ENCODE peak calls at places on chromosomes 2 and 18, in five cellular contexts. One of them, this sample, is unnamed.

GRCh38 chr2:176493221-176493825 is 224.1 kb downstream of the MTX2 start:
- DNase-seq in ELR: no peak
- DNase-seq in KBM-7: no peak
- DNase-seq in left ventricle myocardium superior: peak; percentile 30
- DNase-seq in stimulated activated CD4-positive, alpha-beta T cell treated with anti-CD3 and anti-CD28 coated beads, Interleukin-2, amount 100 ng/mL, for 48 hours: no peak
- DNase-seq in this sample: no peak

GRCh38 chr2:28406276-28407096 is 13.8 kb downstream of the FOSL2 start:
- DNase-seq in ELR: peak; percentile 89
- DNase-seq in KBM-7: peak; percentile 38
- DNase-seq in left ventricle myocardium superior: peak; percentile 57
- DNase-seq in stimulated activated CD4-positive, alpha-beta T cell treated with anti-CD3 and anti-CD28 coated beads, Interleukin-2, amount 100 ng/mL, for 48 hours: peak; percentile 44
- DNase-seq in this sample: peak; percentile 82

GRCh38 chr2:32264422-32265149 is at the start of gene NLRC4:
- DNase-seq in ELR: no peak
- DNase-seq in KBM-7: peak; percentile 87
- DNase-seq in left ventricle myocardium superior: no peak
- DNase-seq in stimulated activated CD4-positive, alpha-beta T cell treated with anti-CD3 and anti-CD28 coated beads, Interleukin-2, amount 100 ng/mL, for 48 hours: no peak
- DNase-seq in this sample: peak; percentile 79

GRCh38 chr18:11145413-11146191 is 3.8 kb downstream of the PIEZO2 start:
- DNase-seq in ELR: no peak
- DNase-seq in KBM-7: no peak
- DNase-seq in left ventricle myocardium superior: no peak
- DNase-seq in stimulated activated CD4-positive, alpha-beta T cell treated with anti-CD3 and anti-CD28 coated beads, Interleukin-2, amount 100 ng/mL, for 48 hours: no peak
- DNase-seq in this sample: no peak

GRCh38 chr18:79629606-79630005 is 50.0 kb upstream of the CTDP1 start:
- DNase-seq in ELR: no peak
- DNase-seq in KBM-7: no peak
- DNase-seq in left ventricle myocardium superior: no peak
- DNase-seq in stimulated activated CD4-positive, alpha-beta T cell treated with anti-CD3 and anti-CD28 coated beads, Interleukin-2, amount 100 ng/mL, for 48 hours: no peak
- DNase-seq in this sample: no peak

GRCh38 chr2:102005989-102006885 is 14.5 kb downstream of the IL1R2 start:
- DNase-seq in ELR: peak; percentile 79
- DNase-seq in KBM-7: peak; percentile 55
- DNase-seq in left ventricle myocardium superior: no peak
- DNase-seq in stimulated activated CD4-positive, alpha-beta T cell treated with anti-CD3 and anti-CD28 coated beads, Interleukin-2, amount 100 ng/mL, for 48 hours: peak; percentile 30
- DNase-seq in this sample: peak; percentile 56

GRCh38 chr2:102803897-102804217 is 42.0 kb downstream of the TMEM182 start:
- DNase-seq in ELR: no peak
- DNase-seq in KBM-7: no peak
- DNase-seq in left ventricle myocardium superior: peak; percentile 29
- DNase-seq in stimulated activated CD4-positive, alpha-beta T cell treated with anti-CD3 and anti-CD28 coated beads, Interleukin-2, amount 100 ng/mL, for 48 hours: no peak
- DNase-seq in this sample: no peak

GRCh38 chr2:220887880-220888279 is 684.2 kb downstream of the EPHA4 start:
- DNase-seq in ELR: no peak
- DNase-seq in KBM-7: no peak
- DNase-seq in left ventricle myocardium superior: no peak
- DNase-seq in stimulated activated CD4-positive, alpha-beta T cell treated with anti-CD3 and anti-CD28 coated beads, Interleukin-2, amount 100 ng/mL, for 48 hours: no peak
- DNase-seq in this sample: no peak

GRCh38 chr18:13420969-13421686 is 202.6 kb downstream of the LDLRAD4 start:
- DNase-seq in ELR: no peak
- DNase-seq in KBM-7: no peak
- DNase-seq in left ventricle myocardium superior: no peak
- DNase-seq in stimulated activated CD4-positive, alpha-beta T cell treated with anti-CD3 and anti-CD28 coated beads, Interleukin-2, amount 100 ng/mL, for 48 hours: no peak
- DNase-seq in this sample: no peak

GRCh38 chr2:46296840-46297545 is at the start of gene EPAS1:
- DNase-seq in ELR: peak; percentile 89
- DNase-seq in KBM-7: peak; percentile 85
- DNase-seq in left ventricle myocardium superior: peak; percentile 98
- DNase-seq in stimulated activated CD4-positive, alpha-beta T cell treated with anti-CD3 and anti-CD28 coated beads, Interleukin-2, amount 100 ng/mL, for 48 hours: peak; percentile 68
- DNase-seq in this sample: peak; percentile 53

GRCh38 chr2:100875516-100876230 is 55.7 kb downstream of the NPAS2 start:
- DNase-seq in ELR: no peak
- DNase-seq in KBM-7: no peak
- DNase-seq in left ventricle myocardium superior: no peak
- DNase-seq in stimulated activated CD4-positive, alpha-beta T cell treated with anti-CD3 and anti-CD28 coated beads, Interleukin-2, amount 100 ng/mL, for 48 hours: no peak
- DNase-seq in this sample: no peak

GRCh38 chr18:78978336-78979057 is 1.1 kb upstream of the SALL3 start:
- DNase-seq in ELR: no peak
- DNase-seq in KBM-7: no peak
- DNase-seq in left ventricle myocardium superior: no peak
- DNase-seq in stimulated activated CD4-positive, alpha-beta T cell treated with anti-CD3 and anti-CD28 coated beads, Interleukin-2, amount 100 ng/mL, for 48 hours: no peak
- DNase-seq in this sample: no peak

GRCh38 chr2:30790879-30791278 is 16.4 kb downstream of the CAPN13 start:
- DNase-seq in ELR: no peak
- DNase-seq in KBM-7: no peak
- DNase-seq in left ventricle myocardium superior: no peak
- DNase-seq in stimulated activated CD4-positive, alpha-beta T cell treated with anti-CD3 and anti-CD28 coated beads, Interleukin-2, amount 100 ng/mL, for 48 hours: no peak
- DNase-seq in this sample: no peak

GRCh38 chr18:44973282-44973681 is 292.6 kb downstream of the SETBP1 start:
- DNase-seq in ELR: no peak
- DNase-seq in KBM-7: no peak
- DNase-seq in left ventricle myocardium superior: no peak
- DNase-seq in stimulated activated CD4-positive, alpha-beta T cell treated with anti-CD3 and anti-CD28 coated beads, Interleukin-2, amount 100 ng/mL, for 48 hours: no peak
- DNase-seq in this sample: no peak

GRCh38 chr2:171703574-171704347 is 16.5 kb downstream of the DYNC1I2 start:
- DNase-seq in ELR: peak; percentile 62
- DNase-seq in KBM-7: peak; percentile 52
- DNase-seq in left ventricle myocardium superior: no peak
- DNase-seq in stimulated activated CD4-positive, alpha-beta T cell treated with anti-CD3 and anti-CD28 coated beads, Interleukin-2, amount 100 ng/mL, for 48 hours: no peak
- DNase-seq in this sample: no peak

GRCh38 chr2:144430722-144431163 is 89.2 kb downstream of the ZEB2 start:
- DNase-seq in ELR: no peak
- DNase-seq in KBM-7: no peak
- DNase-seq in left ventricle myocardium superior: no peak
- DNase-seq in stimulated activated CD4-positive, alpha-beta T cell treated with anti-CD3 and anti-CD28 coated beads, Interleukin-2, amount 100 ng/mL, for 48 hours: no peak
- DNase-seq in this sample: no peak

GRCh38 chr2:42368817-42369550 is 8.0 kb upstream of the COX7A2L start:
- DNase-seq in ELR: no peak
- DNase-seq in KBM-7: no peak
- DNase-seq in left ventricle myocardium superior: no peak
- DNase-seq in stimulated activated CD4-positive, alpha-beta T cell treated with anti-CD3 and anti-CD28 coated beads, Interleukin-2, amount 100 ng/mL, for 48 hours: no peak
- DNase-seq in this sample: no peak

GRCh38 chr2:225100269-225100668 is 58.0 kb upstream of the DOCK10 start:
- DNase-seq in ELR: peak; percentile 61
- DNase-seq in KBM-7: no peak
- DNase-seq in left ventricle myocardium superior: no peak
- DNase-seq in stimulated activated CD4-positive, alpha-beta T cell treated with anti-CD3 and anti-CD28 coated beads, Interleukin-2, amount 100 ng/mL, for 48 hours: no peak
- DNase-seq in this sample: no peak

GRCh38 chr2:26172866-26173595 is at the start of gene GAREM2:
- DNase-seq in ELR: peak; percentile 13
- DNase-seq in KBM-7: no peak
- DNase-seq in left ventricle myocardium superior: no peak
- DNase-seq in stimulated activated CD4-positive, alpha-beta T cell treated with anti-CD3 and anti-CD28 coated beads, Interleukin-2, amount 100 ng/mL, for 48 hours: no peak
- DNase-seq in this sample: no peak

GRCh38 chr18:77395941-77396340 is 146.3 kb downstream of the GALR1 start:
- DNase-seq in ELR: no peak
- DNase-seq in KBM-7: no peak
- DNase-seq in left ventricle myocardium superior: no peak
- DNase-seq in stimulated activated CD4-positive, alpha-beta T cell treated with anti-CD3 and anti-CD28 coated beads, Interleukin-2, amount 100 ng/mL, for 48 hours: no peak
- DNase-seq in this sample: no peak

GRCh38 chr2:240603846-240604245 is 17.3 kb downstream of the CAPN10 start:
- DNase-seq in ELR: no peak
- DNase-seq in KBM-7: no peak
- DNase-seq in left ventricle myocardium superior: no peak
- DNase-seq in stimulated activated CD4-positive, alpha-beta T cell treated with anti-CD3 and anti-CD28 coated beads, Interleukin-2, amount 100 ng/mL, for 48 hours: no peak
- DNase-seq in this sample: no peak

GRCh38 chr2:111986116-111986900 is 68.8 kb upstream of the TMEM87B start:
- DNase-seq in ELR: peak; percentile 36
- DNase-seq in KBM-7: no peak
- DNase-seq in left ventricle myocardium superior: no peak
- DNase-seq in stimulated activated CD4-positive, alpha-beta T cell treated with anti-CD3 and anti-CD28 coated beads, Interleukin-2, amount 100 ng/mL, for 48 hours: no peak
- DNase-seq in this sample: no peak

GRCh38 chr2:115160523-115161521 is 718.4 kb downstream of the DPP10 start:
- DNase-seq in ELR: no peak
- DNase-seq in KBM-7: peak; percentile 51
- DNase-seq in left ventricle myocardium superior: no peak
- DNase-seq in stimulated activated CD4-positive, alpha-beta T cell treated with anti-CD3 and anti-CD28 coated beads, Interleukin-2, amount 100 ng/mL, for 48 hours: no peak
- DNase-seq in this sample: no peak

GRCh38 chr18:34121157-34121807 is 103.4 kb downstream of the NOL4 start:
- DNase-seq in ELR: no peak
- DNase-seq in KBM-7: no peak
- DNase-seq in left ventricle myocardium superior: no peak
- DNase-seq in stimulated activated CD4-positive, alpha-beta T cell treated with anti-CD3 and anti-CD28 coated beads, Interleukin-2, amount 100 ng/mL, for 48 hours: no peak
- DNase-seq in this sample: no peak

GRCh38 chr2:88919087-88919738 is 227.7 kb downstream of the RPIA start:
- DNase-seq in ELR: peak; percentile 44
- DNase-seq in KBM-7: peak; percentile 42
- DNase-seq in left ventricle myocardium superior: no peak
- DNase-seq in stimulated activated CD4-positive, alpha-beta T cell treated with anti-CD3 and anti-CD28 coated beads, Interleukin-2, amount 100 ng/mL, for 48 hours: no peak
- DNase-seq in this sample: no peak

GRCh38 chr2:37615808-37616673 is 55.4 kb downstream of the CDC42EP3 start:
- DNase-seq in ELR: no peak
- DNase-seq in KBM-7: no peak
- DNase-seq in left ventricle myocardium superior: peak; percentile 55
- DNase-seq in stimulated activated CD4-positive, alpha-beta T cell treated with anti-CD3 and anti-CD28 coated beads, Interleukin-2, amount 100 ng/mL, for 48 hours: no peak
- DNase-seq in this sample: peak; percentile 35

GRCh38 chr2:70981421-70981820 is 3.0 kb downstream of the ANKRD53 start:
- DNase-seq in ELR: no peak
- DNase-seq in KBM-7: no peak
- DNase-seq in left ventricle myocardium superior: no peak
- DNase-seq in stimulated activated CD4-positive, alpha-beta T cell treated with anti-CD3 and anti-CD28 coated beads, Interleukin-2, amount 100 ng/mL, for 48 hours: no peak
- DNase-seq in this sample: no peak

GRCh38 chr2:199603748-199604291 is 146.1 kb upstream of the SATB2 start:
- DNase-seq in ELR: no peak
- DNase-seq in KBM-7: no peak
- DNase-seq in left ventricle myocardium superior: no peak
- DNase-seq in stimulated activated CD4-positive, alpha-beta T cell treated with anti-CD3 and anti-CD28 coated beads, Interleukin-2, amount 100 ng/mL, for 48 hours: no peak
- DNase-seq in this sample: no peak

GRCh38 chr18:58473071-58473470 is 155.8 kb downstream of the ALPK2 start:
- DNase-seq in ELR: peak; percentile 22
- DNase-seq in KBM-7: no peak
- DNase-seq in left ventricle myocardium superior: no peak
- DNase-seq in stimulated activated CD4-positive, alpha-beta T cell treated with anti-CD3 and anti-CD28 coated beads, Interleukin-2, amount 100 ng/mL, for 48 hours: no peak
- DNase-seq in this sample: no peak

GRCh38 chr2:217820904-217821303 is 181.9 kb downstream of the TNS1 start:
- DNase-seq in ELR: no peak
- DNase-seq in KBM-7: no peak
- DNase-seq in left ventricle myocardium superior: no peak
- DNase-seq in stimulated activated CD4-positive, alpha-beta T cell treated with anti-CD3 and anti-CD28 coated beads, Interleukin-2, amount 100 ng/mL, for 48 hours: no peak
- DNase-seq in this sample: no peak

GRCh38 chr2:234178309-234179030 is 128.0 kb downstream of the SPP2 start:
- DNase-seq in ELR: peak; percentile 15
- DNase-seq in KBM-7: peak; percentile 0
- DNase-seq in left ventricle myocardium superior: no peak
- DNase-seq in stimulated activated CD4-positive, alpha-beta T cell treated with anti-CD3 and anti-CD28 coated beads, Interleukin-2, amount 100 ng/mL, for 48 hours: no peak
- DNase-seq in this sample: no peak

GRCh38 chr2:72325592-72326422 is 178.1 kb upstream of the CYP26B1 start:
- DNase-seq in ELR: peak; percentile 35
- DNase-seq in KBM-7: peak; percentile 29
- DNase-seq in left ventricle myocardium superior: no peak
- DNase-seq in stimulated activated CD4-positive, alpha-beta T cell treated with anti-CD3 and anti-CD28 coated beads, Interleukin-2, amount 100 ng/mL, for 48 hours: peak; percentile 6
- DNase-seq in this sample: no peak